ENCODE peak calls at places on chromosomes 4 and X, in four cellular contexts. S, L, E and V are unnamed samples.
A peak's percentile ranks its signal among the peaks of the same experiment; 100 is the strongest.

GRCh38 chr4:120694973-120695372 is 227.6 kb downstream of the PRDM5 start:
- DNase-seq in E (no peak), S (peak; percentile 62), L (no peak), V (peak; percentile 90)

GRCh38 chr4:112888617-112889016 is 160.8 kb upstream of the ANK2 start:
- DNase-seq in L (no peak), S (no peak), E (no peak), V (no peak)

GRCh38 chrX:2451456-2452316 is 49.1 kb downstream of the DHRSX start:
- DNase-seq in L (no peak), S (peak; percentile 78), E (no peak), V (no peak)

GRCh38 chr4:146224331-146224966 is 10.1 kb downstream of the REELD1 start:
- DNase-seq in E (no peak), L (no peak), S (no peak), V (no peak)

GRCh38 chr4:22434895-22435294 is 81.0 kb downstream of the ADGRA3 start:
- DNase-seq in S (peak; percentile 54), E (no peak), L (no peak), V (peak; percentile 31)

GRCh38 chr4:153217440-153217839 is 13.2 kb downstream of the TRIM2 start:
- DNase-seq in E (no peak), S (no peak), L (no peak), V (no peak)

GRCh38 chrX:118350715-118351114 is 4.8 kb downstream of the WDR44 start:
- DNase-seq in L (no peak), E (no peak), S (no peak), V (no peak)

GRCh38 chr4:7195546-7196282 is 3.4 kb downstream of the SORCS2 start:
- DNase-seq in L (peak; percentile 24), S (peak; percentile 26), E (no peak), V (no peak)

GRCh38 chrX:53831662-53832635 is 145.4 kb upstream of the HUWE1 start:
- DNase-seq in S (peak; percentile 24), E (no peak), L (no peak), V (peak; percentile 1)

GRCh38 chrX:141220342-141221008 is 21.8 kb downstream of the SPANXC start:
- DNase-seq in S (peak; percentile 24), L (no peak), E (no peak), V (peak; percentile 36)

GRCh38 chr4:52103314-52103713 is 52.2 kb downstream of the SPATA18 start:
- DNase-seq in E (no peak), S (no peak), L (no peak), V (no peak)

GRCh38 chrX:105483011-105483410 is 262.5 kb upstream of the TEX13A start:
- DNase-seq in L (no peak), S (peak; percentile 40), E (no peak), V (no peak)

GRCh38 chr4:41873380-41874295 is 61.6 kb upstream of the TMEM33 start:
- DNase-seq in L (no peak), S (no peak), E (no peak), V (no peak)

GRCh38 chr4:37682701-37683401 is 3.3 kb downstream of the RELL1 start:
- DNase-seq in L (no peak), E (no peak), S (peak; percentile 29), V (no peak)
- H3K4me3 ChIP-seq in L (no peak overlapping the region), E (no peak overlapping the region), S (no peak overlapping the region), V (no peak overlapping the region)

DNA sequence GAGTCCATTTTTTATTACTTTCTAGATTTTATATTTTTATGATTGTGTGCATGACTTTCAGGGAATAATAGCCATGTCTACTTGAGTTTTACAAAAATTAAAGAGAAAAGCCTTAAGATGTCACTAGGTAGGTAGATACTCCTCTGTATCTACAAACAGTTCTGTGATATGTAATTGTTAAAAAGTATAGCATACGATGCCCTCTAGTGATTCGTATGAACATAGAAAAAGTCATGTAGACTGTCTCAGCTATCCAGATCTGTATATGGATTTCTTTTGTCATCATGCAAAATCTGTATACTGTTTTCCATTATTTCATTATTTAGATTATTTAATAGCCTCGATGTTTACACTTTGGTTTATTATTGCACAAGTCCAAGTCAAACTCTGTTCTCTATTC is 856.6 kb downstream of the CENPC start:
- DNase-seq in E (no peak), S (no peak), L (no peak), V (peak; percentile 9)
- TF ChIP-seq CTCF in E (no peak), S (peak; percentile 20), L (peak; percentile 60), V (peak; percentile 46)

DNA sequence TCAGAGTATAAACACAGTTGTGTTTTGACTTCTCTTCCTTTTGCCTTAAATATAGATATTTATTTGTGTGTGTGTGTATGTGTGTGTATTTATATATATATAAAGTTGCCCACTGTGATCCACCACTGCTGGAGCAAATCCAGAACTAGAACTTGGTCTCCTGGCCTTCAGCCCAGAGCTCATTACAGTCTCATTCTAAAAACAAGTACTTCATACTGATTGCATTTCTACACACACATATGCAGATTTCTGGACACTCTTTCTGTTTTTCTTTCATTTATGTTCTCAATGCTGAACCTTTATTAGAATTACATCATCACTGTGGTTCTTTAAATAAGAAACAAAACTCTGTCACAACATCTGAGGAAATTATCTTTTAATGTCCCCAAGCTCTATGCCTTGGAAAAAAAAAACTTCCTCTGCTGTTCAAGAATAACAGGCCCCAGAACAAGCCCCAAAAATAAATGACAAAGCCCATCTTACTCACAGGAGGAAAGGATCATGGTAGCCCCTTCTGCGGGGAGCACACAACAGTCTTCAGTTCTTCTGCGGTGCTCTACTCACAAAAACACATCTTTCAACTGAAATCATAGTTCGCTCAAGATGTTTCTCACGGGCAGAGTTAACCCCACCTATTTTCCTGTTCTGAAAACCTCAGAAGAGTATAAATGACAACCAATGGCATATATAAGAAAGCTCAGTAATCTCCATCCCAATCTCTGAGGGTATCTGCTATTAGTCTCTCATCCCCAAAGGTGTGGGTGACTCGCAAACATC is at the start of gene TXK:
- DNase-seq in L (no peak), S (no peak), E (no peak), V (no peak)
- H3K4me3 ChIP-seq in L (no peak within 1 kb of the TSS), S (no peak within 1 kb of the TSS), E (no peak within 1 kb of the TSS), V (no peak within 1 kb of the TSS)

DNA sequence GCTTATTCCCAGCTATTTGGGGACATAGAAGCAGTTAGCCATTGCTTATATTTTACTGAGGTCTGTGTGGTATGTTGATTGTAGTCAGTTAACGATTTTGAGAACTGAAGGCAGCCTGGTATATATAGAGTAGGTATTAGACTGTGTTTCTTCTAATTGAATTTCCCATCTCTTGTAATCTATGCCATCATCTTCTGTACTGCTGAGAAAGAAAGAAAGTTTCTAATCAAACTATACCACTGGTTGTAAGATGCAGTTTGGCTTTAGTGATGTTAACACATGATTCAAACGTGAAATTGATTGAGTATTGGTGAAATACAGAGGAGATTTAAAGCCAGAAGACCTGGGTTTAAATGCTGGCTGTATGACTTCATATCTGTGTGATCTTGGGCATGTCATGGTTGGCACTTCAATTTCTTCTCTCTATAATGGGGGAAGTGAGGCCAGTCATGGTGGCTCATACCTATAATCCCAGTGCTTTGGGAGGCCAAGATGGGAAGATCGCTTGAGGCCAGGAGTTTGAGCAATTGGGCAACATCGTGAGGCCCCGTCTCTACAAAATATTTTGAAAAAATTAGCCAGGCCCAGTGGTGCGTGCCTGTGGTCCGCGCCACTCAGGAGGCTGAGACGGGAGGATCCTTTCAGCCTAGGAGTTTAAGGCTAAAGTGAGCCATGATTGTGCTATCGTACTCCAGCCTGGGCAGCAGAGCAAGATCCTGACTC is 11.6 kb downstream of the HTT start:
- DNase-seq in E (no peak), S (no peak), L (no peak), V (no peak)
- TF ChIP-seq CTCF in E (no peak), S (no peak), L (no peak), V (no peak)

DNA sequence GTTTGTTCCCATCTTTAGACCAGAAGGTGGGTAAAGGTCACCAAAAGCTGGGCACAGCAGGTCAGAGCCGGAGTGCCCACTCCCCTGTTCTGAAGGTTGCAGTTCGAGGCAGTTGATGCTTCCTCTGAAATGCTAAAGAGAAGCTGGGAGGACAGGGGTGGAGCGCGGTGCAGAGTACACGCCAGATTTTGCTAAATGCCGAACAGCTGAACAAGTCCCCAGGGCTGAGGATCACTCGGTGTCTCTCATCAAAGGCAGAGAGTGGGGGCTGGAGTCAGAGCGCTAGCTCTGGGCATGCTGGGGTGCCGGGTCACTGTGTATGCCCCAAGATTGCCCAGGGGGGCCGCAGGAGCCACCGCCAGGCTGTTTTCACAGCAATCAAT is 197.0 kb downstream of the BCOR start:
- DNase-seq in L (no peak), E (no peak), S (no peak), V (no peak)
- H3K4me3 ChIP-seq in L (no peak overlapping the region), E (no peak overlapping the region), S (no peak overlapping the region), V (no peak overlapping the region)